ENCODE peak calls at places on chromosome 6, in eight cellular contexts. Q, I, S, X, F, Y, R and U are unnamed samples.

GRCh38 chr6:160634706-160635105 is 29.4 kb downstream of the LPA start:
- DNase-seq in Y (peak; percentile 11), X (no peak), F (no peak), S (no peak), R (no peak), Q (no peak), I (no peak), U (no peak)

GRCh38 chr6:114747995-114748625 is 405.3 kb upstream of the HS3ST5 start:
- DNase-seq in R (peak; percentile 29), I (peak; percentile 41), X (peak; percentile 2), Q (peak; percentile 76), F (no peak), Y (no peak), S (peak; percentile 62), U (peak; percentile 19)

GRCh38 chr6:37691904-37692806 is 5.5 kb downstream of the MDGA1 start:
- DNase-seq in Y (peak; percentile 89), X (no peak), S (peak; percentile 68), F (peak; percentile 73), I (peak; percentile 61), Q (peak; percentile 75), R (peak; percentile 88), U (peak; percentile 86)

GRCh38 chr6:167933290-167933689 is 64.2 kb upstream of the KIF25 start:
- DNase-seq in I (no peak), R (no peak), Y (no peak), F (no peak), S (no peak), X (no peak), Q (no peak), U (no peak)

GRCh38 chr6:80468398-80468797 is 361.9 kb downstream of the BCKDHB start:
- DNase-seq in S (no peak), R (no peak), Q (no peak), Y (no peak), I (no peak), X (no peak), F (no peak), U (no peak)

GRCh38 chr6:13767121-13767794 is 47.1 kb downstream of the MCUR1 start:
- DNase-seq in F (peak; percentile 34), Y (no peak), Q (peak; percentile 48), S (peak; percentile 19), X (no peak), R (no peak), I (peak; percentile 66), U (peak; percentile 46)

GRCh38 chr6:39880521-39881048 is 53.7 kb downstream of the MOCS1 start:
- DNase-seq in Y (no peak), S (no peak), F (no peak), R (no peak), I (no peak), Q (no peak), X (no peak), U (no peak)

GRCh38 chr6:144678844-144679243 is 393.7 kb downstream of the UTRN start:
- DNase-seq in Q (peak; percentile 77), S (no peak), F (no peak), R (no peak), X (no peak), Y (no peak), I (no peak), U (no peak)

GRCh38 chr6:88381289-88381642 is 215.1 kb upstream of the CNR1 start:
- DNase-seq in I (no peak), Y (no peak), S (no peak), Q (no peak), F (no peak), X (no peak), R (no peak), U (no peak)

GRCh38 chr6:44028767-44029166 is 98.5 kb downstream of the MRPL14 start:
- DNase-seq in X (no peak), R (no peak), S (no peak), Y (no peak), F (no peak), I (no peak), Q (peak; percentile 28), U (no peak)
- TF ChIP-seq CTCF in X (peak; percentile 54), R (no peak), S (no peak), Y (no peak), F (no peak), I (no peak), Q (peak; percentile 35), U (no peak)

GRCh38 chr6:33185654-33186187 is 6.5 kb downstream of the COL11A2 start:
- DNase-seq in I (no peak), F (no peak), S (no peak), R (no peak), Q (no peak), X (no peak), Y (no peak), U (no peak)
- TF ChIP-seq CTCF in I (no peak), F (no peak), S (no peak), R (no peak), Q (no peak), X (no peak), Y (no peak), U (no peak)

GRCh38 chr6:89638320-89639195 is at the start of gene LYRM2:
- DNase-seq in Q (peak; percentile 95), Y (peak; percentile 98), X (peak; percentile 77), I (peak; percentile 93), S (peak; percentile 96), R (peak; percentile 82), F (peak; percentile 96), U (peak; percentile 91)
- TF ChIP-seq CTCF in Q (peak; percentile 15), Y (no peak), X (no peak), I (peak; percentile 30), S (peak; percentile 52), R (peak; percentile 9), F (peak; percentile 14), U (no peak)

DNA sequence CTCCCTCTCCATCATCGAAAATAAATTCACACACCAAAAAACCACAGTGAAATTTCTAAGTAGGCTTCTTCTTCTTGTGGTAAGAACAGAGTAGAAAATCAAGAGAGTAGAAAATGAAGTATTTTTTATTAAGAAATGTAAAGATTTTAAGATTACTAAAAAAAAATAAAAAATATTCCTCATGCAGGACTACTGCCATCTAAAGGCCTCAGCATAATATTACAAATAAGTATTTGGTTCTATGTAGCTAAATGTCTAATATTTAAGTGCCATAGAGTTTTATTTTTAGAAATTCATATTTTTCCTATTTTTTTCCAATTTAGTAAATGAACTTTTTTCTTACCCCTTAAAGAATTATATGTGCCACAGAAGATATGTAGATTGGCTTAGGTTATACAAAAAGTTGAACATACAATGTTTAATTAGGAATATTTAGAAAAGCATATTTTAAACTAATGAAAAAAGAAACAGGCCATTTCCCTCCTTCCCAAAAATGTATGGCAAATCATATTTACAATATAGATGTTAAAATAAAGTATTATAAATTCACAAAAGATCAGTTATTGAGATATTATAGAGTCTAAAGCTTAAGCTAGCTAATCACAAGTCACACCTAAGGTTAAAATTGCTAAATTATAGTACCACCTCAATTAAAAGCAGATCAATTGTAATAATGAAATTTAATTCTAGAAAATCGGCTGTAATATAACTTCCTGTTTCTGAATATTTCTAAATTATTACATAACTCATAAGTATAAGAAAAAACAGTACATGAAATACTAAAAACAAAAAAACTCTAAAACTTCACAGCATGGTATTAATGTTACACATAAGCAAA is 3.5 kb upstream of the NT5DC1 start:
- DNase-seq in S (no peak), F (no peak), I (no peak), R (no peak), X (no peak), Y (no peak), Q (peak; percentile 47), U (no peak)
- TF ChIP-seq CTCF in S (peak; percentile 61), F (peak; percentile 54), I (peak; percentile 20), R (peak; percentile 63), X (peak; percentile 66), Y (no peak), Q (peak; percentile 53), U (no peak)